ENCODE peak calls at places on chromosomes 5 and 9, in six cellular contexts. One of them, this sample, is unnamed.

GRCh38 chr5:176360894-176361436 is 599 bp downstream of the KIAA1191 start:
- DNase-seq in NCI-H1417: peak; percentile 61
- DNase-seq in nephron progenitor cell: no peak
- DNase-seq in activated CD8-positive, alpha-beta memory T cell treated with anti-CD3 and anti-CD28 coated beads for 48 hours: no peak
- DNase-seq in A549: peak; percentile 14
- DNase-seq in astrocyte of the spinal cord: no peak
- DNase-seq in this sample: peak; percentile 26

GRCh38 chr9:107751522-107752235 is 262.1 kb upstream of the KLF4 start:
- DNase-seq in activated CD8-positive, alpha-beta memory T cell treated with anti-CD3 and anti-CD28 coated beads for 48 hours: no peak
- DNase-seq in NCI-H1417: no peak
- DNase-seq in astrocyte of the spinal cord: peak; percentile 78
- DNase-seq in A549: peak; percentile 75
- DNase-seq in nephron progenitor cell: no peak
- DNase-seq in this sample: no peak

GRCh38 chr9:15935661-15936315 is 382.9 kb downstream of the CCDC171 start:
- DNase-seq in activated CD8-positive, alpha-beta memory T cell treated with anti-CD3 and anti-CD28 coated beads for 48 hours: no peak
- DNase-seq in NCI-H1417: peak; percentile 19
- DNase-seq in nephron progenitor cell: no peak
- DNase-seq in A549: no peak
- DNase-seq in astrocyte of the spinal cord: no peak
- DNase-seq in this sample: no peak

GRCh38 chr9:127871531-127871930 is 5.9 kb downstream of the AK1 start:
- DNase-seq in activated CD8-positive, alpha-beta memory T cell treated with anti-CD3 and anti-CD28 coated beads for 48 hours: no peak
- DNase-seq in A549: no peak
- DNase-seq in nephron progenitor cell: no peak
- DNase-seq in astrocyte of the spinal cord: no peak
- DNase-seq in NCI-H1417: no peak
- DNase-seq in this sample: no peak

GRCh38 chr9:125235805-125236534 is 5.2 kb downstream of the HSPA5 start:
- DNase-seq in activated CD8-positive, alpha-beta memory T cell treated with anti-CD3 and anti-CD28 coated beads for 48 hours: no peak
- DNase-seq in A549: no peak
- DNase-seq in NCI-H1417: no peak
- DNase-seq in nephron progenitor cell: no peak
- DNase-seq in astrocyte of the spinal cord: no peak
- DNase-seq in this sample: no peak

GRCh38 chr5:159301351-159301911 is 28.9 kb downstream of the IL12B start:
- DNase-seq in activated CD8-positive, alpha-beta memory T cell treated with anti-CD3 and anti-CD28 coated beads for 48 hours: no peak
- DNase-seq in NCI-H1417: no peak
- DNase-seq in astrocyte of the spinal cord: peak; percentile 35
- DNase-seq in nephron progenitor cell: no peak
- DNase-seq in A549: no peak
- DNase-seq in this sample: no peak

GRCh38 chr5:57937025-57937424 is 454.4 kb upstream of the ACTBL2 start:
- DNase-seq in nephron progenitor cell: no peak
- DNase-seq in astrocyte of the spinal cord: no peak
- DNase-seq in A549: no peak
- DNase-seq in activated CD8-positive, alpha-beta memory T cell treated with anti-CD3 and anti-CD28 coated beads for 48 hours: no peak
- DNase-seq in NCI-H1417: no peak
- DNase-seq in this sample: no peak

GRCh38 chr5:67141644-67142043 is 55.0 kb downstream of the CD180 start:
- DNase-seq in astrocyte of the spinal cord: no peak
- DNase-seq in activated CD8-positive, alpha-beta memory T cell treated with anti-CD3 and anti-CD28 coated beads for 48 hours: no peak
- DNase-seq in NCI-H1417: peak; percentile 62
- DNase-seq in A549: no peak
- DNase-seq in nephron progenitor cell: no peak
- DNase-seq in this sample: no peak

GRCh38 chr9:132500193-132500592 is 82.2 kb upstream of the BARHL1 start:
- DNase-seq in astrocyte of the spinal cord: no peak
- DNase-seq in A549: no peak
- DNase-seq in activated CD8-positive, alpha-beta memory T cell treated with anti-CD3 and anti-CD28 coated beads for 48 hours: no peak
- DNase-seq in nephron progenitor cell: no peak
- DNase-seq in NCI-H1417: no peak
- DNase-seq in this sample: no peak

GRCh38 chr9:115104908-115105307 is 13.0 kb downstream of the TNC start:
- DNase-seq in nephron progenitor cell: no peak
- DNase-seq in astrocyte of the spinal cord: peak; percentile 55
- DNase-seq in A549: no peak
- DNase-seq in NCI-H1417: peak; percentile 45
- DNase-seq in activated CD8-positive, alpha-beta memory T cell treated with anti-CD3 and anti-CD28 coated beads for 48 hours: no peak
- DNase-seq in this sample: no peak

GRCh38 chr5:54390015-54390414 is 65.5 kb upstream of the HSPB3 start:
- DNase-seq in NCI-H1417: peak; percentile 55
- DNase-seq in A549: peak; percentile 24
- DNase-seq in activated CD8-positive, alpha-beta memory T cell treated with anti-CD3 and anti-CD28 coated beads for 48 hours: no peak
- DNase-seq in nephron progenitor cell: no peak
- DNase-seq in astrocyte of the spinal cord: peak; percentile 95
- DNase-seq in this sample: no peak

GRCh38 chr5:138760448-138761110 is 7.4 kb downstream of the CTNNA1 start:
- DNase-seq in nephron progenitor cell: no peak
- DNase-seq in astrocyte of the spinal cord: no peak
- DNase-seq in activated CD8-positive, alpha-beta memory T cell treated with anti-CD3 and anti-CD28 coated beads for 48 hours: no peak
- DNase-seq in NCI-H1417: no peak
- DNase-seq in A549: no peak
- DNase-seq in this sample: no peak

GRCh38 chr5:43772601-43773031 is 169.6 kb downstream of the NNT start:
- DNase-seq in A549: no peak
- DNase-seq in nephron progenitor cell: no peak
- DNase-seq in NCI-H1417: peak; percentile 18
- DNase-seq in activated CD8-positive, alpha-beta memory T cell treated with anti-CD3 and anti-CD28 coated beads for 48 hours: no peak
- DNase-seq in astrocyte of the spinal cord: peak; percentile 67
- DNase-seq in this sample: no peak

GRCh38 chr9:99635032-99635431 is 186.7 kb upstream of the NR4A3 start:
- DNase-seq in NCI-H1417: no peak
- DNase-seq in activated CD8-positive, alpha-beta memory T cell treated with anti-CD3 and anti-CD28 coated beads for 48 hours: no peak
- DNase-seq in astrocyte of the spinal cord: peak; percentile 14
- DNase-seq in A549: no peak
- DNase-seq in nephron progenitor cell: no peak
- DNase-seq in this sample: no peak

GRCh38 chr5:53249529-53249928 is 140.0 kb upstream of the MOCS2 start:
- DNase-seq in nephron progenitor cell: no peak
- DNase-seq in NCI-H1417: no peak
- DNase-seq in A549: peak; percentile 6
- DNase-seq in activated CD8-positive, alpha-beta memory T cell treated with anti-CD3 and anti-CD28 coated beads for 48 hours: no peak
- DNase-seq in astrocyte of the spinal cord: peak; percentile 95
- DNase-seq in this sample: no peak

GRCh38 chr5:93677344-93678021 is 63.9 kb downstream of the POU5F2 start:
- DNase-seq in nephron progenitor cell: peak; percentile 68
- DNase-seq in NCI-H1417: peak; percentile 87
- DNase-seq in astrocyte of the spinal cord: peak; percentile 96
- DNase-seq in activated CD8-positive, alpha-beta memory T cell treated with anti-CD3 and anti-CD28 coated beads for 48 hours: no peak
- DNase-seq in A549: no peak
- DNase-seq in this sample: peak; percentile 21

This sample was measured in endothelial cell.